ENCODE peak calls at places on chromosomes 11 and 22, in six cellular contexts. H, X, C, T, F and Z are unnamed samples.

GRCh38 chr22:41619979-41620645 is 731 bp downstream of the DESI1 start:
- DNase-seq in H (no peak), X (peak), C (peak), T (peak), F (peak), Z (peak)

GRCh38 chr11:71330996-71331395 is 78.6 kb upstream of the SHANK2 start:
- DNase-seq in H (no peak), X (peak), C (no peak), T (peak), F (no peak), Z (no peak)

GRCh38 chr11:11786771-11787170 is 55.0 kb upstream of the USP47 start:
- DNase-seq in H (no peak), X (no peak), C (no peak), T (no peak), F (no peak), Z (no peak)

GRCh38 chr11:67282876-67283371 is 6.2 kb upstream of the ANKRD13D start:
- DNase-seq in H (no peak), X (no peak), C (no peak), T (peak), F (peak), Z (no peak)

GRCh38 chr11:133801356-133801755 is 44.0 kb downstream of the SPATA19 start:
- DNase-seq in H (no peak), X (no peak), C (no peak), T (no peak), F (no peak), Z (no peak)

GRCh38 chr11:2587132-2587930 is 112.5 kb downstream of the KCNQ1OT1 start:
- DNase-seq in H (no peak), X (peak), C (no peak), T (peak), F (peak), Z (no peak)

GRCh38 chr11:69638941-69639681 is 1.8 kb upstream of the CCND1 start:
- DNase-seq in H (peak), X (peak), C (peak), T (peak), F (peak), Z (peak)

GRCh38 chr11:1335811-1336761 is 26.7 kb upstream of the TOLLIP start:
- DNase-seq in H (peak), X (peak), C (peak), T (peak), F (peak), Z (peak)

GRCh38 chr11:116504541-116505149 is 268.1 kb downstream of the BUD13 start:
- DNase-seq in H (no peak), X (no peak), C (no peak), T (no peak), F (no peak), Z (no peak)

GRCh38 chr22:44325718-44326548 is 13.2 kb upstream of the SHISAL1 start:
- DNase-seq in H (no peak), X (no peak), C (no peak), T (no peak), F (no peak), Z (no peak)

GRCh38 chr11:74778581-74778980 is 29.9 kb downstream of the RNF169 start:
- DNase-seq in H (no peak), X (no peak), C (no peak), T (no peak), F (no peak), Z (no peak)

GRCh38 chr22:26994801-26995200 is 337.4 kb downstream of the MIAT start:
- DNase-seq in H (no peak), X (no peak), C (no peak), T (no peak), F (no peak), Z (no peak)

GRCh38 chr11:47992959-47993820 is 12.8 kb downstream of the PTPRJ start:
- DNase-seq in H (no peak), X (no peak), C (no peak), T (peak), F (no peak), Z (no peak)

GRCh38 chr22:28783786-28784671 is 11.5 kb downstream of the CCDC117 start:
- DNase-seq in H (peak), X (no peak), C (no peak), T (no peak), F (no peak), Z (peak)

GRCh38 chr11:107457205-107457557 is 444 bp downstream of the CWF19L2 start:
- DNase-seq in H (no peak), X (no peak), C (peak), T (no peak), F (no peak), Z (no peak)

GRCh38 chr11:116913000-116913399 is 75.6 kb upstream of the APOA1 start:
- DNase-seq in H (peak), X (no peak), C (no peak), T (no peak), F (no peak), Z (no peak)

GRCh38 chr11:72553748-72554147 is 119.4 kb upstream of the CLPB start:
- DNase-seq in H (no peak), X (no peak), C (peak), T (no peak), F (no peak), Z (no peak)

GRCh38 chr11:57172031-57172430 is 9.7 kb upstream of the LRRC55 start:
- DNase-seq in H (no peak), X (no peak), C (no peak), T (no peak), F (no peak), Z (no peak)

GRCh38 chr11:28447226-28447625 is 339.0 kb downstream of the METTL15 start:
- DNase-seq in H (no peak), X (no peak), C (no peak), T (no peak), F (no peak), Z (no peak)

GRCh38 chr22:19098157-19098556 is 24.1 kb downstream of the DGCR2 start:
- DNase-seq in H (no peak), X (no peak), C (no peak), T (no peak), F (no peak), Z (no peak)

GRCh38 chr22:35761037-35761436 is 43.4 kb downstream of the APOL5 start:
- DNase-seq in H (no peak), X (no peak), C (no peak), T (no peak), F (no peak), Z (no peak)

GRCh38 chr11:120929090-120929489 is 94.8 kb upstream of the TBCEL start:
- DNase-seq in H (no peak), X (no peak), C (no peak), T (no peak), F (no peak), Z (no peak)

GRCh38 chr11:124114942-124115781 is at the start of gene VWA5A:
- DNase-seq in H (peak), X (peak), C (peak), T (peak), F (peak), Z (peak)

GRCh38 chr11:64341851-64342791 is 2.1 kb downstream of the CCDC88B start:
- DNase-seq in H (peak), X (peak), C (peak), T (peak), F (peak), Z (peak)

GRCh38 chr11:28152743-28153142 is 44.6 kb downstream of the METTL15 start:
- DNase-seq in H (no peak), X (no peak), C (no peak), T (no peak), F (no peak), Z (no peak)

GRCh38 chr11:20022363-20023081 is 137.8 kb downstream of the DBX1 start:
- DNase-seq in H (no peak), X (no peak), C (peak), T (no peak), F (no peak), Z (no peak)

GRCh38 chr22:23071163-23072034 is 1.1 kb downstream of the GNAZ start:
- DNase-seq in H (no peak), X (no peak), C (no peak), T (peak), F (peak), Z (no peak)

GRCh38 chr22:20673341-20674195 is 100.3 kb upstream of the SERPIND1 start:
- DNase-seq in H (no peak), X (no peak), C (no peak), T (no peak), F (no peak), Z (no peak)

GRCh38 chr11:67055812-67056211 is 835 bp upstream of the RHOD start:
- DNase-seq in H (no peak), X (peak), C (no peak), T (no peak), F (no peak), Z (no peak)

GRCh38 chr11:111540114-111540920 is at the start of gene LAYN:
- DNase-seq in H (no peak), X (peak), C (no peak), T (peak), F (peak), Z (peak)

GRCh38 chr22:29301716-29302401 is 4.6 kb upstream of the GAS2L1 start:
- DNase-seq in H (no peak), X (no peak), C (no peak), T (no peak), F (no peak), Z (no peak)

GRCh38 chr11:117925198-117925925 is 3.8 kb downstream of the TMPRSS13 start:
- DNase-seq in H (no peak), X (no peak), C (no peak), T (peak), F (no peak), Z (no peak)

GRCh38 chr11:117921893-117922292 is 7.3 kb downstream of the TMPRSS13 start:
- DNase-seq in H (no peak), X (no peak), C (no peak), T (peak), F (no peak), Z (no peak)

GRCh38 chr11:117924631-117925170 is 4.5 kb downstream of the TMPRSS13 start:
- DNase-seq in H (no peak), X (no peak), C (no peak), T (peak), F (no peak), Z (no peak)

GRCh38 chr11:117923275-117923674 is 5.9 kb downstream of the TMPRSS13 start:
- DNase-seq in H (no peak), X (no peak), C (no peak), T (peak), F (no peak), Z (no peak)

GRCh38 chr11:117923773-117924172 is 5.4 kb downstream of the TMPRSS13 start:
- DNase-seq in H (no peak), X (no peak), C (no peak), T (peak), F (no peak), Z (no peak)
- TF ChIP-seq CTCF in H (no peak), X (no peak), C (peak), T (no peak), F (no peak), Z (no peak)

DNA sequence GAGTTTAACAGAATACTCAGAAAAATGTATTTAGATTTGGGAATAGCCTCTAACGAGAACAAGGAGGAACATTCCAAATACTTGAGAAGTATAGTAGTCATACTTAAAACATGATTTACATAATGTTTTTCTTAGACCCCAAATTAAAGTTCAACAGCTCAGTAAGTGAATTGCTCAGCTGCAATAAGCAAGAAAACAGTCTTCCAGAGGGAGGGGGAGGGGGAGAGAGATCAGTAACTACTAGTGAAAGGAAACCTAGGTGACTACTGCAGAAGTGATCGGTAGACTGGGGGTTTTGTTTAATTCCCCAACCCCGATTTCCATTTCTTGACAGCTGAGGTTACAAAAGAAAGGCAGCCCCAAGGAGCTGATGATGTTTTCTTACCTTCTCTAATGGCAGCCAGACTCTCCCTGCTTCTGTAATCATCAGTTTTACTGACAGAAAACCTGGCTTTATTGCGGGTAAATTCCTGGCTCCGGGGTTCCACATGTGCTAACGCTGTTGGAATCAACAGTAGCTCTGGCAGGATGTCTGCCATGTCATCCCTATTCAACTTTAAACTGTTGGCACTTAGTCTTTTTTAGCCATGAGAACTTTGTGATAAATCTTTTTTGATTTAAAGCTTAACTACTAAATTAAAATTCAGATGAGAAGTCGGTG is 82.4 kb upstream of the BIRC3 start:
- DNase-seq in H (no peak), X (no peak), C (no peak), T (no peak), F (no peak), Z (no peak)
- H3K27ac ChIP-seq in H (no peak), X (no peak), C (no peak), T (no peak), F (no peak), Z (no peak)

GRCh38 chr11:99240192-99241030 is 219.7 kb downstream of the CNTN5 start:
- DNase-seq in H (no peak), X (no peak), C (no peak), T (no peak), F (no peak), Z (no peak)
- TF ChIP-seq CTCF in H (no peak), X (no peak), C (no peak), T (no peak), F (no peak), Z (no peak)

DNA sequence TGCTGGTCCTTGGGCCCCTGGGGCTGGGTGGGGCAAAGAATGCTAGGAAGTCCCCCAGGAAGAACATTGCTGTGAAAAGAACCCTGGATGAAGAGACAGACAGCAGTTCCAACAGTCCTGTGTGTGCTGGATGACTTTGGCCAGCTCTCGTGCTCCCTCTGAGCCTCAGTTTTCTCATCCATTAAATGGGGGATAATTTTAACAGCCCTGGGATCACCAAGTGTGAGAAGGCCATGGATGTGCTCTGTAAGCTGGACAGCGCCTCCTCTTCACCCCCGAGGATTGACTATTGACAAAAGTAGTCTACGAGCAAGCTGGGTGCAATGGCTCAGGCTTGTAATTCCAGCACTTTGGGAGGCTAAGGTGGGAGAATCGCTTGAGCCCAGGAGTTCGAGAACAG is 2.5 kb downstream of the LARGE2 start:
- DNase-seq in H (no peak), X (no peak), C (no peak), T (no peak), F (no peak), Z (peak)
- H3K27ac ChIP-seq in H (no peak), X (no peak), C (no peak), T (no peak), F (no peak), Z (no peak)

GRCh38 chr11:130431806-130432205 is 3.4 kb upstream of the ADAMTS8 start:
- DNase-seq in H (no peak), X (no peak), C (no peak), T (no peak), F (no peak), Z (no peak)
- TF ChIP-seq CTCF in H (no peak), X (no peak), C (no peak), T (no peak), F (no peak), Z (no peak)